ENCODE peak calls at places on chromosomes 4 and X, in ten cellular contexts. J, V, K, P, U, X, R, F, I and M are unnamed samples.

GRCh38 chrX:1380672-1381233 is 11.2 kb downstream of the SLC25A6 start:
- DNase-seq in J (no peak), V (no peak), K (no peak), P (no peak), U (no peak), X (no peak), R (no peak), F (no peak), I (no peak), M (no peak)

GRCh38 chrX:119682019-119682989 is 10.7 kb downstream of the SEPTIN6 start:
- DNase-seq in J (no peak), V (no peak), K (peak), P (no peak), U (no peak), X (no peak), R (no peak), F (no peak), I (no peak), M (no peak)

GRCh38 chr4:88457307-88458090 is 580 bp downstream of the HERC5 start:
- DNase-seq in J (no peak), V (peak), K (no peak), P (peak), U (peak), X (no peak), R (peak), F (no peak), I (peak), M (no peak)

GRCh38 chr4:3291411-3291968 is 1.3 kb upstream of the RGS12 start:
- DNase-seq in J (no peak), V (no peak), K (no peak), P (no peak), U (no peak), X (no peak), R (no peak), F (peak), I (no peak), M (no peak)

GRCh38 chr4:69822198-69822597 is 37.7 kb downstream of the SULT1E1 start:
- DNase-seq in J (no peak), V (no peak), K (no peak), P (no peak), U (no peak), X (no peak), R (no peak), F (no peak), I (no peak), M (no peak)

GRCh38 chr4:84578540-84579409 is 4.2 kb upstream of the CDS1 start:
- DNase-seq in J (no peak), V (peak), K (peak), P (peak), U (peak), X (no peak), R (no peak), F (no peak), I (no peak), M (peak)

GRCh38 chr4:53734584-53735363 is 143.5 kb upstream of the LNX1 start:
- DNase-seq in J (no peak), V (peak), K (no peak), P (no peak), U (no peak), X (peak), R (no peak), F (no peak), I (no peak), M (no peak)

GRCh38 chr4:83585982-83586508 is 50.1 kb downstream of the GPAT3 start:
- DNase-seq in J (no peak), V (no peak), K (no peak), P (no peak), U (no peak), X (no peak), R (no peak), F (no peak), I (no peak), M (no peak)

GRCh38 chr4:126715067-126715466 is 917.7 kb upstream of the INTU start:
- DNase-seq in J (no peak), V (no peak), K (no peak), P (no peak), U (no peak), X (no peak), R (no peak), F (no peak), I (no peak), M (no peak)

GRCh38 chrX:15838017-15838416 is 16.6 kb downstream of the AP1S2 start:
- DNase-seq in J (no peak), V (no peak), K (peak), P (peak), U (peak), X (no peak), R (no peak), F (no peak), I (no peak), M (no peak)

GRCh38 chr4:52983563-52984303 is 121.6 kb downstream of the RASL11B start:
- DNase-seq in J (no peak), V (peak), K (peak), P (peak), U (peak), X (peak), R (no peak), F (no peak), I (no peak), M (no peak)

GRCh38 chr4:6763330-6763851 is 19.1 kb upstream of the KIAA0232 start:
- DNase-seq in J (no peak), V (no peak), K (no peak), P (no peak), U (no peak), X (no peak), R (no peak), F (no peak), I (no peak), M (no peak)

GRCh38 chr4:173420324-173420752 is 21.4 kb upstream of the SCRG1 start:
- DNase-seq in J (no peak), V (peak), K (peak), P (no peak), U (no peak), X (no peak), R (no peak), F (no peak), I (no peak), M (no peak)

GRCh38 chr4:19684079-19684478 is 567.6 kb upstream of the SLIT2 start:
- DNase-seq in J (no peak), V (no peak), K (no peak), P (no peak), U (no peak), X (no peak), R (no peak), F (no peak), I (no peak), M (no peak)

GRCh38 chr4:169160825-169161224 is 109.9 kb downstream of the SH3RF1 start:
- DNase-seq in J (no peak), V (peak), K (no peak), P (peak), U (no peak), X (no peak), R (no peak), F (no peak), I (peak), M (no peak)

GRCh38 chr4:165203541-165204461 is 3.6 kb upstream of the KLHL2 start:
- DNase-seq in J (no peak), V (no peak), K (no peak), P (no peak), U (no peak), X (no peak), R (no peak), F (no peak), I (no peak), M (no peak)

GRCh38 chr4:78939667-78940008 is 400 bp upstream of the PAQR3 start:
- DNase-seq in J (no peak), V (no peak), K (no peak), P (no peak), U (no peak), X (no peak), R (no peak), F (no peak), I (no peak), M (no peak)

GRCh38 chr4:33924801-33925200 is 2319.5 kb downstream of the ARAP2 start:
- DNase-seq in J (no peak), V (no peak), K (no peak), P (no peak), U (no peak), X (no peak), R (no peak), F (no peak), I (no peak), M (no peak)

GRCh38 chr4:105895609-105896460 is 564 bp downstream of the NPNT start:
- DNase-seq in J (no peak), V (peak), K (no peak), P (peak), U (peak), X (no peak), R (peak), F (no peak), I (peak), M (no peak)

GRCh38 chr4:163415668-163416067 is 57.9 kb downstream of the TKTL2 start:
- DNase-seq in J (no peak), V (no peak), K (no peak), P (no peak), U (no peak), X (no peak), R (no peak), F (no peak), I (no peak), M (no peak)